ENCODE peak calls at places on chromosomes 13 and 19, in five cellular contexts. H is SK-N-SH, N is HepG2, Z is GM12878, K is K562. C is an unnamed sample.
A peak's percentile ranks its signal among the peaks of the same experiment; 100 is the strongest.

GRCh38 chr13:50129065-50129922 is 114.0 kb downstream of the KCNRG start:
- DNase-seq in H (no peak), N (no peak), Z (no peak), K (no peak), C (no peak)

GRCh38 chr19:51687791-51688664 is 5.1 kb upstream of the SPACA6 start:
- DNase-seq in H (peak; percentile 57), N (no peak), Z (no peak), K (peak; percentile 41), C (no peak)

GRCh38 chr19:46745521-46746280 is at the start of gene FKRP:
- DNase-seq in H (peak; percentile 86), N (no peak), Z (no peak), K (peak; percentile 73), C (peak; percentile 14)

GRCh38 chr19:15846923-15847322 is 31.5 kb upstream of the OR10H1 start:
- DNase-seq in H (no peak), N (no peak), Z (no peak), K (no peak), C (no peak)

GRCh38 chr19:56120371-56121179 is 520 bp downstream of the ZNF787 start:
- DNase-seq in H (peak; percentile 95), N (peak; percentile 86), Z (no peak), K (peak; percentile 94), C (peak; percentile 88)

GRCh38 chr19:55160986-55161365 is 3.4 kb upstream of the TNNI3 start:
- DNase-seq in H (no peak), N (no peak), Z (no peak), K (no peak), C (no peak)

GRCh38 chr13:47133024-47133445 is 236.2 kb upstream of the HTR2A start:
- DNase-seq in H (no peak), N (no peak), Z (no peak), K (no peak), C (no peak)

GRCh38 chr19:34172661-34173144 is 399 bp downstream of the LSM14A start:
- DNase-seq in H (peak; percentile 70), N (no peak), Z (no peak), K (peak; percentile 41), C (no peak)

GRCh38 chr19:22619932-22620331 is 14.2 kb upstream of the ZNF492 start:
- DNase-seq in H (no peak), N (no peak), Z (no peak), K (no peak), C (no peak)

GRCh38 chr13:90485441-90485840 is 862.0 kb upstream of the MIR17HG start:
- DNase-seq in H (no peak), N (no peak), Z (no peak), K (no peak), C (no peak)

GRCh38 chr19:1409204-1410005 is 2.0 kb downstream of the DAZAP1 start:
- DNase-seq in H (no peak), N (no peak), Z (no peak), K (no peak), C (no peak)

GRCh38 chr19:4297901-4298771 is 4.1 kb downstream of the TMIGD2 start:
- DNase-seq in H (no peak), N (peak; percentile 35), Z (no peak), K (no peak), C (no peak)

GRCh38 chr19:18417250-18418033 is 1.8 kb upstream of the SSBP4 start:
- DNase-seq in H (peak; percentile 91), N (peak; percentile 63), Z (no peak), K (peak; percentile 90), C (peak; percentile 85)

GRCh38 chr13:57857945-57858344 is 226.4 kb downstream of the PCDH17 start:
- DNase-seq in H (no peak), N (no peak), Z (no peak), K (no peak), C (no peak)

GRCh38 chr19:56678205-56678604 is 6.6 kb upstream of the ZNF835 start:
- DNase-seq in H (no peak), N (no peak), Z (no peak), K (no peak), C (no peak)

GRCh38 chr19:35138305-35138799 is 272 bp upstream of the FXYD1 start:
- DNase-seq in H (no peak), N (no peak), Z (no peak), K (no peak), C (no peak)

GRCh38 chr19:45113628-45114027 is 20.6 kb downstream of the PPP1R37 start:
- DNase-seq in H (no peak), N (peak; percentile 66), Z (no peak), K (no peak), C (no peak)

GRCh38 chr19:17107546-17108452 is 32.2 kb downstream of the MYO9B start:
- DNase-seq in H (peak; percentile 57), N (peak; percentile 16), Z (no peak), K (no peak), C (no peak)

GRCh38 chr19:50496189-50497029 is 14.6 kb downstream of the JOSD2 start:
- DNase-seq in H (peak; percentile 69), N (peak; percentile 67), Z (no peak), K (no peak), C (no peak)

GRCh38 chr19:54297759-54298305 is 15.1 kb downstream of the LILRA5 start:
- DNase-seq in H (no peak), N (no peak), Z (no peak), K (no peak), C (no peak)

GRCh38 chr13:29484236-29484635 is 111.3 kb downstream of the SLC7A1 start:
- DNase-seq in H (peak; percentile 71), N (no peak), Z (no peak), K (no peak), C (no peak)

GRCh38 chr13:108357228-108357627 is 87.7 kb downstream of the TNFSF13B start:
- DNase-seq in H (no peak), N (no peak), Z (no peak), K (no peak), C (no peak)

GRCh38 chr19:4581381-4582111 is 22.1 kb upstream of the SEMA6B start:
- DNase-seq in H (peak; percentile 94), N (no peak), Z (no peak), K (peak; percentile 91), C (no peak)

GRCh38 chr19:49475995-49476880 is 2.2 kb downstream of the FLT3LG start:
- DNase-seq in H (peak; percentile 74), N (no peak), Z (no peak), K (peak; percentile 64), C (peak; percentile 60)

GRCh38 chr19:20923077-20923871 is at the start of gene ZNF85:
- DNase-seq in H (peak; percentile 80), N (peak; percentile 78), Z (peak; percentile 84), K (peak; percentile 27), C (peak; percentile 66)

GRCh38 chr13:113224486-113224885 is 15.1 kb downstream of the CUL4A start:
- DNase-seq in H (no peak), N (no peak), Z (no peak), K (no peak), C (no peak)

GRCh38 chr13:33911521-33911920 is 93.6 kb downstream of the RFC3 start:
- DNase-seq in H (no peak), N (no peak), Z (no peak), K (no peak), C (no peak)

GRCh38 chr13:109241160-109241559 is 545.2 kb downstream of the IRS2 start:
- DNase-seq in H (no peak), N (no peak), Z (no peak), K (no peak), C (no peak)

GRCh38 chr19:11264452-11265176 is 2.3 kb upstream of the DOCK6 start:
- DNase-seq in H (no peak), N (peak; percentile 31), Z (peak; percentile 8), K (no peak), C (no peak)

GRCh38 chr19:11265177-11265784 is 3.0 kb upstream of the DOCK6 start:
- DNase-seq in H (no peak), N (no peak), Z (no peak), K (peak; percentile 2), C (no peak)

GRCh38 chr19:11263726-11264125 is 1.4 kb upstream of the DOCK6 start:
- DNase-seq in H (no peak), N (no peak), Z (no peak), K (no peak), C (no peak)

GRCh38 chr19:11267316-11268085 is 5.2 kb upstream of the DOCK6 start:
- DNase-seq in H (no peak), N (no peak), Z (no peak), K (peak; percentile 15), C (no peak)

GRCh38 chr19:11265785-11266236 is 3.5 kb upstream of the DOCK6 start:
- DNase-seq in H (no peak), N (peak; percentile 93), Z (no peak), K (peak; percentile 14), C (no peak)
- TF ChIP-seq REST in H (no peak), N (no peak), Z (no peak), K (no peak), C (no peak)

GRCh38 chr19:57789288-57789687 is 19.8 kb downstream of the ZNF586 start:
- DNase-seq in H (no peak), N (no peak), Z (no peak), K (no peak), C (no peak)

GRCh38 chr19:57788114-57788692 is 18.7 kb downstream of the ZNF586 start:
- DNase-seq in H (no peak), N (no peak), Z (no peak), K (no peak), C (no peak)

GRCh38 chr19:57786286-57786685 is 16.8 kb downstream of the ZNF586 start:
- DNase-seq in H (no peak), N (no peak), Z (no peak), K (no peak), C (no peak)

GRCh38 chr19:57786906-57787305 is 17.4 kb downstream of the ZNF586 start:
- DNase-seq in H (no peak), N (no peak), Z (no peak), K (no peak), C (no peak)
- TF ChIP-seq GABPA in H (no peak), N (no peak), Z (no peak), K (no peak), C (no peak)

GRCh38 chr19:37362733-37363132 is 8.2 kb upstream of the ZNF527 start:
- DNase-seq in H (peak; percentile 14), N (peak; percentile 42), Z (no peak), K (peak; percentile 22), C (no peak)
- TF ChIP-seq REST in H (no peak), N (no peak), Z (no peak), K (no peak), C (no peak)

GRCh38 chr19:7808108-7808507 is 21.9 kb upstream of the EVI5L start:
- DNase-seq in H (no peak), N (no peak), Z (no peak), K (no peak), C (no peak)

GRCh38 chr19:7815325-7815724 is 14.7 kb upstream of the EVI5L start:
- DNase-seq in H (no peak), N (no peak), Z (peak; percentile 57), K (no peak), C (no peak)

GRCh38 chr19:7806876-7807275 is 23.1 kb upstream of the EVI5L start:
- DNase-seq in H (no peak), N (no peak), Z (no peak), K (no peak), C (no peak)

GRCh38 chr19:7806234-7806633 is 23.8 kb upstream of the EVI5L start:
- DNase-seq in H (no peak), N (no peak), Z (no peak), K (no peak), C (no peak)

DNA sequence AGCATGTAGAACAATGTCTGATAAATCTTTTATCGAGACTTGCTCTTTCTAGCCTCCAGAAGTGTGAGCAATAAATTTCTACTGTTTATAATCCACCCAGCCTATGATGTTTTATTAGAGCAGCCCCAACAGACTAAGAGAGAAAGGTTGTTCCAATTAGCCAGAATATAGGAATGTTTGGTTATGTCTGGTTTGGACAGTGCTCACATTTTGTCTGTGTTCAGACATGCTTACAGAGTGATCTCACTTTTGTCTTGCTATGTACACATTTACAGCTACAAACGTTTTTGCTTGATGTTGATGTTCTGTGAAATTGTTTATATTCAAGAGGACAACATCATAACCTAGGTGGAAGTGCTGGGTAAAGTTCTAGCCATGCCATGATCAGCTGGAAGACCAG is 18.0 kb upstream of the EVI5L start:
- DNase-seq in H (no peak), N (no peak), Z (no peak), K (no peak), C (no peak)
- TF ChIP-seq GABPA in H (no peak), N (no peak), Z (no peak), K (no peak), C (no peak)

C was measured in HL-60.